ENCODE peak calls at places on chromosomes 3 and 15, in nine cellular contexts. L is NCI-H1105; H is activated CD8-positive, alpha-beta memory T cell treated with anti-CD3 and anti-CD28 coated beads for 4 hours; X is IMR-90; E is fibroblast of pulmonary artery; U is brain microvascular endothelial cell; F is NCI-H510A treated with DMSO at 0.1 percent for 48 hours; C is GM06990; G is KBM-7. O is an unnamed sample.

GRCh38 chr3:122636697-122637096 is 43.9 kb upstream of the PARP14 start:
- DNase-seq in C (no peak), G (no peak), X (no peak), U (no peak), H (no peak), L (no peak), F (no peak), E (no peak), O (no peak)

GRCh38 chr3:34626699-34627098 is 828.3 kb downstream of the PDCD6IP start:
- DNase-seq in H (no peak), L (no peak), F (no peak), G (no peak), U (no peak), E (no peak), X (no peak), C (no peak), O (no peak)

GRCh38 chr3:167736264-167736787 is 805 bp downstream of the SERPINI1 start:
- DNase-seq in L (no peak), F (peak), X (no peak), G (peak), U (no peak), C (no peak), E (no peak), H (no peak), O (no peak)

GRCh38 chr3:6260551-6261191 is 600.2 kb upstream of the GRM7 start:
- DNase-seq in E (no peak), U (no peak), G (no peak), L (no peak), F (no peak), H (no peak), X (no peak), C (peak), O (no peak)

GRCh38 chr3:156291269-156292123 is 171.1 kb downstream of the KCNAB1 start:
- DNase-seq in L (peak), C (no peak), X (peak), G (peak), H (no peak), E (no peak), U (no peak), F (no peak), O (peak)

GRCh38 chr3:18223591-18224338 is 201.4 kb downstream of the SATB1 start:
- DNase-seq in H (no peak), X (no peak), G (peak), C (peak), F (no peak), U (no peak), E (no peak), L (no peak), O (no peak)

GRCh38 chr3:40310690-40311089 is 1.2 kb downstream of the EIF1B start:
- DNase-seq in G (peak), X (peak), C (no peak), U (no peak), H (no peak), E (peak), F (peak), L (no peak), O (peak)

GRCh38 chr15:80152896-80153876 is at the start of gene FAH:
- DNase-seq in U (peak), F (peak), X (peak), E (peak), L (no peak), C (peak), G (peak), H (no peak), O (peak)

GRCh38 chr15:49423906-49424520 is 971 bp downstream of the FGF7 start:
- DNase-seq in L (no peak), U (no peak), H (no peak), G (no peak), C (no peak), X (no peak), E (peak), F (no peak), O (no peak)

GRCh38 chr15:41629883-41630282 is 30.3 kb upstream of the MGA start:
- DNase-seq in H (no peak), E (no peak), F (no peak), C (no peak), L (no peak), U (no peak), X (no peak), G (no peak), O (no peak)

GRCh38 chr15:85289677-85290365 is 90.6 kb upstream of the AKAP13 start:
- DNase-seq in F (peak), L (peak), U (peak), C (no peak), X (peak), E (peak), H (no peak), G (peak), O (peak)

GRCh38 chr3:140931016-140931454 is 10.6 kb upstream of the SLC25A36 start:
- DNase-seq in C (no peak), U (no peak), F (no peak), X (no peak), L (no peak), G (no peak), H (no peak), E (no peak), O (no peak)

GRCh38 chr3:171092467-171092911 is 66.0 kb upstream of the SLC2A2 start:
- DNase-seq in L (no peak), F (no peak), E (peak), U (no peak), H (no peak), G (no peak), C (no peak), X (peak), O (peak)

GRCh38 chr3:124014366-124014942 is 22.5 kb upstream of the ROPN1 start:
- DNase-seq in L (no peak), U (no peak), C (no peak), G (no peak), E (peak), X (peak), H (no peak), F (no peak), O (no peak)

GRCh38 chr3:67923796-67924195 is 269.4 kb upstream of the SUCLG2 start:
- DNase-seq in L (no peak), F (no peak), G (no peak), C (no peak), X (no peak), U (no peak), H (no peak), E (no peak), O (no peak)

GRCh38 chr15:83112233-83112958 is 5.0 kb downstream of the TM6SF1 start:
- DNase-seq in E (peak), C (no peak), U (peak), L (no peak), G (no peak), X (peak), H (no peak), F (no peak), O (peak)

GRCh38 chr15:89998141-89998661 is 2.9 kb upstream of the ZNF710 start:
- DNase-seq in E (peak), G (no peak), L (no peak), U (peak), F (peak), X (peak), H (no peak), C (no peak), O (peak)

GRCh38 chr3:124491098-124491497 is 239.2 kb upstream of the UMPS start:
- DNase-seq in G (no peak), L (no peak), E (no peak), U (no peak), H (no peak), C (no peak), X (no peak), F (no peak), O (no peak)

GRCh38 chr3:139797724-139798343 is 120.1 kb upstream of the NMNAT3 start:
- DNase-seq in X (peak), L (no peak), U (peak), G (peak), H (no peak), C (no peak), E (peak), F (no peak), O (peak)

GRCh38 chr3:54040476-54040875 is 81.9 kb upstream of the CACNA2D3 start:
- DNase-seq in G (no peak), F (no peak), C (no peak), X (no peak), L (no peak), E (no peak), U (no peak), H (no peak), O (no peak)